ENCODE peak calls at places on chromosomes 5 and 9, in ten cellular contexts. One of them, this sample, is unnamed.
A peak's percentile ranks its signal among the peaks of the same experiment; 100 is the strongest.

GRCh38 chr9:75417471-75417870 is 329.2 kb downstream of the OSTF1 start:
- DNase-seq in M059J: no peak
- DNase-seq in bronchial epithelial cell: no peak
- DNase-seq in MM.1S: no peak
- DNase-seq in GM23248: no peak
- DNase-seq in LoVo: no peak
- DNase-seq in EL: no peak
- DNase-seq in amygdala: no peak
- DNase-seq in H1: no peak
- DNase-seq in tibial artery: no peak
- DNase-seq in this sample: no peak

GRCh38 chr5:134000116-134000515 is 4.7 kb downstream of the VDAC1 start:
- DNase-seq in MM.1S: no peak
- DNase-seq in EL: no peak
- DNase-seq in tibial artery: no peak
- DNase-seq in H1: no peak
- DNase-seq in GM23248: no peak
- DNase-seq in M059J: no peak
- DNase-seq in LoVo: no peak
- DNase-seq in bronchial epithelial cell: no peak
- DNase-seq in amygdala: no peak
- DNase-seq in this sample: no peak

GRCh38 chr5:36689225-36689624 is 82.8 kb downstream of the SLC1A3 start:
- DNase-seq in LoVo: no peak
- DNase-seq in tibial artery: no peak
- DNase-seq in GM23248: peak; percentile 66
- DNase-seq in amygdala: no peak
- DNase-seq in M059J: peak; percentile 45
- DNase-seq in EL: peak; percentile 72
- DNase-seq in MM.1S: no peak
- DNase-seq in H1: no peak
- DNase-seq in bronchial epithelial cell: peak; percentile 33
- DNase-seq in this sample: no peak

GRCh38 chr9:91953723-91954122 is 3.7 kb upstream of the ROR2 start:
- DNase-seq in amygdala: no peak
- DNase-seq in LoVo: no peak
- DNase-seq in GM23248: no peak
- DNase-seq in EL: no peak
- DNase-seq in H1: peak; percentile 23
- DNase-seq in bronchial epithelial cell: no peak
- DNase-seq in tibial artery: no peak
- DNase-seq in M059J: no peak
- DNase-seq in MM.1S: no peak
- DNase-seq in this sample: no peak

GRCh38 chr5:1035421-1036405 is 27.1 kb downstream of the NKD2 start:
- DNase-seq in MM.1S: no peak
- DNase-seq in H1: no peak
- DNase-seq in bronchial epithelial cell: no peak
- DNase-seq in EL: no peak
- DNase-seq in LoVo: no peak
- DNase-seq in GM23248: no peak
- DNase-seq in M059J: no peak
- DNase-seq in amygdala: no peak
- DNase-seq in tibial artery: no peak
- DNase-seq in this sample: no peak

GRCh38 chr5:171762016-171762415 is 23.6 kb upstream of the SMIM23 start:
- DNase-seq in GM23248: no peak
- DNase-seq in bronchial epithelial cell: no peak
- DNase-seq in LoVo: no peak
- DNase-seq in amygdala: no peak
- DNase-seq in EL: no peak
- DNase-seq in MM.1S: no peak
- DNase-seq in tibial artery: no peak
- DNase-seq in H1: no peak
- DNase-seq in M059J: no peak
- DNase-seq in this sample: no peak

GRCh38 chr5:35830587-35830986 is 26.1 kb upstream of the IL7R start:
- DNase-seq in GM23248: no peak
- DNase-seq in M059J: no peak
- DNase-seq in MM.1S: no peak
- DNase-seq in EL: no peak
- DNase-seq in LoVo: no peak
- DNase-seq in H1: no peak
- DNase-seq in amygdala: no peak
- DNase-seq in tibial artery: no peak
- DNase-seq in bronchial epithelial cell: no peak
- DNase-seq in this sample: no peak

GRCh38 chr9:133148351-133149129 is 15.2 kb downstream of the GBGT1 start:
- DNase-seq in bronchial epithelial cell: peak; percentile 57
- DNase-seq in EL: peak; percentile 47
- DNase-seq in amygdala: peak; percentile 56
- DNase-seq in LoVo: peak; percentile 52
- DNase-seq in M059J: peak; percentile 32
- DNase-seq in H1: peak; percentile 64
- DNase-seq in MM.1S: peak; percentile 40
- DNase-seq in GM23248: peak; percentile 70
- DNase-seq in tibial artery: no peak
- DNase-seq in this sample: no peak

GRCh38 chr5:53378590-53379247 is 101.7 kb upstream of the FST start:
- DNase-seq in GM23248: peak; percentile 88
- DNase-seq in H1: no peak
- DNase-seq in EL: peak; percentile 69
- DNase-seq in LoVo: no peak
- DNase-seq in amygdala: no peak
- DNase-seq in bronchial epithelial cell: peak; percentile 89
- DNase-seq in M059J: peak; percentile 58
- DNase-seq in tibial artery: no peak
- DNase-seq in MM.1S: no peak
- DNase-seq in this sample: no peak

GRCh38 chr5:145668714-145669113 is 166.4 kb downstream of the PRELID2 start:
- DNase-seq in H1: no peak
- DNase-seq in GM23248: no peak
- DNase-seq in LoVo: no peak
- DNase-seq in EL: no peak
- DNase-seq in tibial artery: no peak
- DNase-seq in MM.1S: no peak
- DNase-seq in M059J: no peak
- DNase-seq in bronchial epithelial cell: no peak
- DNase-seq in amygdala: no peak
- DNase-seq in this sample: no peak

GRCh38 chr9:74556685-74557084 is 59.5 kb downstream of the RORB start:
- DNase-seq in bronchial epithelial cell: peak; percentile 85
- DNase-seq in EL: no peak
- DNase-seq in H1: no peak
- DNase-seq in M059J: no peak
- DNase-seq in amygdala: no peak
- DNase-seq in LoVo: no peak
- DNase-seq in GM23248: peak; percentile 2
- DNase-seq in MM.1S: no peak
- DNase-seq in tibial artery: no peak
- DNase-seq in this sample: no peak

GRCh38 chr9:108996653-108997052 is 16.6 kb downstream of the CTNNAL1 start:
- DNase-seq in GM23248: no peak
- DNase-seq in bronchial epithelial cell: no peak
- DNase-seq in M059J: no peak
- DNase-seq in H1: no peak
- DNase-seq in MM.1S: no peak
- DNase-seq in LoVo: no peak
- DNase-seq in amygdala: no peak
- DNase-seq in EL: no peak
- DNase-seq in tibial artery: no peak
- DNase-seq in this sample: no peak